ENCODE peak calls at places on chromosomes 6 and 20, in seven cellular contexts. One of them, this sample, is unnamed.

GRCh38 chr6:113464959-113465358 is 392.2 kb upstream of the MARCKS start:
- DNase-seq in body of pancreas: no peak
- DNase-seq in right lobe of liver: no peak
- DNase-seq in A549: peak
- DNase-seq in left lung: no peak
- DNase-seq in fibroblast of lung: peak
- DNase-seq in dorsolateral prefrontal cortex: no peak
- DNase-seq in this sample: no peak

GRCh38 chr20:17626217-17627007 is 55.6 kb downstream of the RRBP1 start:
- DNase-seq in body of pancreas: peak
- DNase-seq in right lobe of liver: peak
- DNase-seq in A549: no peak
- DNase-seq in left lung: peak
- DNase-seq in fibroblast of lung: no peak
- DNase-seq in dorsolateral prefrontal cortex: no peak
- DNase-seq in this sample: no peak

GRCh38 chr6:169997187-169997929 is 245.9 kb downstream of the ERMARD start:
- DNase-seq in body of pancreas: no peak
- DNase-seq in right lobe of liver: no peak
- DNase-seq in A549: no peak
- DNase-seq in left lung: no peak
- DNase-seq in fibroblast of lung: no peak
- DNase-seq in dorsolateral prefrontal cortex: no peak
- DNase-seq in this sample: no peak

GRCh38 chr6:3884007-3884745 is 35.0 kb downstream of the FAM50B start:
- DNase-seq in body of pancreas: peak
- DNase-seq in right lobe of liver: no peak
- DNase-seq in A549: peak
- DNase-seq in left lung: no peak
- DNase-seq in fibroblast of lung: peak
- DNase-seq in dorsolateral prefrontal cortex: no peak
- DNase-seq in this sample: no peak

GRCh38 chr6:28969129-28969528 is 36.0 kb downstream of the ZNF311 start:
- DNase-seq in body of pancreas: no peak
- DNase-seq in right lobe of liver: no peak
- DNase-seq in A549: no peak
- DNase-seq in left lung: no peak
- DNase-seq in fibroblast of lung: no peak
- DNase-seq in dorsolateral prefrontal cortex: no peak
- DNase-seq in this sample: no peak

GRCh38 chr6:163306000-163306399 is 108.5 kb upstream of the QKI start:
- DNase-seq in body of pancreas: no peak
- DNase-seq in right lobe of liver: no peak
- DNase-seq in A549: no peak
- DNase-seq in left lung: no peak
- DNase-seq in fibroblast of lung: no peak
- DNase-seq in dorsolateral prefrontal cortex: no peak
- DNase-seq in this sample: no peak

GRCh38 chr6:339480-339879 is 47.2 kb downstream of the DUSP22 start:
- DNase-seq in body of pancreas: no peak
- DNase-seq in right lobe of liver: no peak
- DNase-seq in A549: no peak
- DNase-seq in left lung: no peak
- DNase-seq in fibroblast of lung: no peak
- DNase-seq in dorsolateral prefrontal cortex: no peak
- DNase-seq in this sample: no peak

GRCh38 chr6:112433457-112433856 is 86.3 kb downstream of the RFPL4B start:
- DNase-seq in body of pancreas: no peak
- DNase-seq in right lobe of liver: no peak
- DNase-seq in A549: no peak
- DNase-seq in left lung: no peak
- DNase-seq in fibroblast of lung: no peak
- DNase-seq in dorsolateral prefrontal cortex: no peak
- DNase-seq in this sample: no peak

GRCh38 chr6:137764464-137764863 is 102.6 kb upstream of the TNFAIP3 start:
- DNase-seq in body of pancreas: no peak
- DNase-seq in right lobe of liver: no peak
- DNase-seq in A549: no peak
- DNase-seq in left lung: no peak
- DNase-seq in fibroblast of lung: peak
- DNase-seq in dorsolateral prefrontal cortex: no peak
- DNase-seq in this sample: no peak

GRCh38 chr6:94323853-94324252 is 904.5 kb upstream of the EPHA7 start:
- DNase-seq in body of pancreas: no peak
- DNase-seq in right lobe of liver: no peak
- DNase-seq in A549: no peak
- DNase-seq in left lung: no peak
- DNase-seq in fibroblast of lung: no peak
- DNase-seq in dorsolateral prefrontal cortex: no peak
- DNase-seq in this sample: no peak

GRCh38 chr6:127937102-127937501 is 36.2 kb upstream of the THEMIS start:
- DNase-seq in body of pancreas: no peak
- DNase-seq in right lobe of liver: no peak
- DNase-seq in A549: no peak
- DNase-seq in left lung: no peak
- DNase-seq in fibroblast of lung: no peak
- DNase-seq in dorsolateral prefrontal cortex: no peak
- DNase-seq in this sample: no peak

GRCh38 chr6:167108278-167108677 is 14.6 kb upstream of the CCR6 start:
- DNase-seq in body of pancreas: no peak
- DNase-seq in right lobe of liver: no peak
- DNase-seq in A549: no peak
- DNase-seq in left lung: no peak
- DNase-seq in fibroblast of lung: no peak
- DNase-seq in dorsolateral prefrontal cortex: no peak
- DNase-seq in this sample: no peak

GRCh38 chr20:47319517-47320252 is 36.8 kb downstream of the ZMYND8 start:
- DNase-seq in body of pancreas: peak
- DNase-seq in right lobe of liver: no peak
- DNase-seq in A549: no peak
- DNase-seq in left lung: peak
- DNase-seq in fibroblast of lung: peak
- DNase-seq in dorsolateral prefrontal cortex: peak
- DNase-seq in this sample: no peak

GRCh38 chr6:130262008-130262407 is 39.3 kb upstream of the SAMD3 start:
- DNase-seq in body of pancreas: no peak
- DNase-seq in right lobe of liver: no peak
- DNase-seq in A549: no peak
- DNase-seq in left lung: no peak
- DNase-seq in fibroblast of lung: no peak
- DNase-seq in dorsolateral prefrontal cortex: no peak
- DNase-seq in this sample: no peak

DNA sequence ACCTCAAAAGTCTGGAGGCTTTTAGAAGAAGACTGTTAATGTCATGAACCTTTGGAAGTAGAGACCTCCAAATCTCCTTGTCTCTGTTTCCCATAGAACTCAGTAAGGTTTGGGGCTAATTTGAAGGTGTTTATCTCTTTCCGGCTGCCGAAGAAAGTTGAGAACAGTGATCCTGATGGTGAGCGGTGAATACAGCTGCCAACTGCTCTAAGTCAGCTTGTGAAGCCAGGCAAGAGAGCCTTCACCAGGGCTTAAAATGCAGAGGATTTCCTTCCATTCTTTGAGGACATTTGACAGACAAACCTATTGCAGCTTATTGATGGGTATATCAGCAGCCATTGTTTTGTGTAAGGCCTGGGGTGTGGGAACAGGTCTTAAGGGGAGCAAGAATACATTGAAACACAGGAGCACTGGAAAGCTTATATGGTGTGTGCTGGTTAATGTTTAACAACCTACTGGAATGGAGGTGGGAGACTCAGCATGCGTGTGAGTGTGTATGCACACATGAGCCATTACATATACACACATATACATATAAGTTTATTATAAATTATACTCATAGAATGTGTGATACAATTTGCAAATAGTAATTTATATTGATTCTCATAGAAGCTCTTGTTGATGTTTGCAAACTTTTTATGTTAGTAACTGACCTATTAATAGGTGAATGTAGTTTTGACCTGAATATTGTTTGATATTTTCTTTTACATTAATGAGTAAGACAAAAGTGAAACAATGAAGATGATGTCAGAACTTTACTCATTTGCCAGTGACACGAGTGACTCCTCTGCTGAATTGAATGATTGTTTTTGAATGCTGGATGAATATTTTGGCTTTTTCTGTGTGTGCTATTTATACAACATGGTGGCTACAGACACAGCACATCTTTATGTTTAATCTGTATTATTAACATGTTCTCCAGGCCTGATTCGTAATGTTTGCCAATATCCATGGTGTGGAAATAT is 18.1 kb downstream of the PLEKHG1 start:
- DNase-seq in body of pancreas: no peak
- DNase-seq in right lobe of liver: no peak
- DNase-seq in A549: no peak
- DNase-seq in left lung: no peak
- DNase-seq in fibroblast of lung: no peak
- DNase-seq in dorsolateral prefrontal cortex: no peak
- DNase-seq in this sample: no peak
- TF ChIP-seq CTCF in body of pancreas: no peak
- TF ChIP-seq CTCF in right lobe of liver: no peak
- TF ChIP-seq CTCF in A549: no peak
- TF ChIP-seq CTCF in left lung: no peak
- TF ChIP-seq CTCF in fibroblast of lung: no peak
- TF ChIP-seq CTCF in dorsolateral prefrontal cortex: no peak
- TF ChIP-seq CTCF in this sample: no peak

DNA sequence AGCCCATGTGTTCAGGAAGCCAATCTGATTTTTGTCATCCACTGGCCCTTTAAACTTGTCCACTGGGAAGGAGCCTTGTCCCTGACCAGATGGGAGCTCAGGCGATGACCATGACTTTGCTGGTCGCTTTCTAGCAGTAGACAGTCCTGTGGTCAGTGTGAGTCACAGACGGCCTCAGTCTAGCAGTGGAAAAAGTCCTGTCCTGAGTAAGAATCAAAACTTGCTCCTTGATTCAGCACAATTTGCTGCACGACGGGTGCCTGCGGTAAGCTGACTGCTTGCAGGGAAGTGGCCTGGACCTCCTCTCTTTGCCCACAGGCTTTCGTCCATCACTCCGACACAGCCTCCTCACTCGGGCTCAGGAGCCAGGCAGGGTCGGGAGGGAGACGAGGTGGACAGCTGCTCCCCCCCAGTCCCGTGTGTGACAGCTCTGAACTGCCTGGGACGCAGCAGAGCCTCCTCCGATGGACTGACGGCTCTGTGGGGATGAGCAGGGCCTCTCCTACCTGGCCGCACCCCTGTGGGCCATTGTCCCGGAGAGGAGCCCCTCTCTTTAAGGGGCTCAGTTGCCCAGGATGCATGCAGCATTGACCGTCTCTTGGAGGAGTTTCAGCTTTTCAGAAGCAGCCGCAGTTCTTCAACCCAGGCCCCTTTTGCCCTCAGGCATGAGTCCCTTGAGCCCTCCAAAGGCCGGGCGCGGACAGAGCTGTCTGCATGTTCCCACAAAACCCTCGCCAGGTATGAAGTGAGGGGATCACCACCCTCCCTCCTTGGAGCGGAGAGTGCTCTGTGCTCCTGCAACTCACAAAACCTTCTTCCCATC is 209.2 kb downstream of the ANKRD60 start:
- DNase-seq in body of pancreas: no peak
- DNase-seq in right lobe of liver: no peak
- DNase-seq in A549: no peak
- DNase-seq in left lung: no peak
- DNase-seq in fibroblast of lung: peak
- DNase-seq in dorsolateral prefrontal cortex: no peak
- DNase-seq in this sample: peak
- H3K27ac ChIP-seq in body of pancreas: peak
- H3K27ac ChIP-seq in right lobe of liver: no peak
- H3K27ac ChIP-seq in A549: peak
- H3K27ac ChIP-seq in left lung: no peak
- H3K27ac ChIP-seq in fibroblast of lung: no peak
- H3K27ac ChIP-seq in dorsolateral prefrontal cortex: no peak
- H3K27ac ChIP-seq in this sample: no peak

GRCh38 chr20:20803011-20803410 is 90.6 kb upstream of the RALGAPA2 start:
- DNase-seq in body of pancreas: no peak
- DNase-seq in right lobe of liver: no peak
- DNase-seq in A549: no peak
- DNase-seq in left lung: no peak
- DNase-seq in fibroblast of lung: no peak
- DNase-seq in dorsolateral prefrontal cortex: no peak
- DNase-seq in this sample: no peak

GRCh38 chr20:20796766-20797415 is 84.4 kb upstream of the RALGAPA2 start:
- DNase-seq in body of pancreas: no peak
- DNase-seq in right lobe of liver: no peak
- DNase-seq in A549: no peak
- DNase-seq in left lung: no peak
- DNase-seq in fibroblast of lung: no peak
- DNase-seq in dorsolateral prefrontal cortex: no peak
- DNase-seq in this sample: no peak

GRCh38 chr20:20797521-20798310 is 85.3 kb upstream of the RALGAPA2 start:
- DNase-seq in body of pancreas: no peak
- DNase-seq in right lobe of liver: no peak
- DNase-seq in A549: no peak
- DNase-seq in left lung: no peak
- DNase-seq in fibroblast of lung: no peak
- DNase-seq in dorsolateral prefrontal cortex: no peak
- DNase-seq in this sample: no peak

GRCh38 chr20:20802328-20802727 is 89.9 kb upstream of the RALGAPA2 start:
- DNase-seq in body of pancreas: no peak
- DNase-seq in right lobe of liver: no peak
- DNase-seq in A549: no peak
- DNase-seq in left lung: no peak
- DNase-seq in fibroblast of lung: no peak
- DNase-seq in dorsolateral prefrontal cortex: no peak
- DNase-seq in this sample: no peak

GRCh38 chr20:20799913-20800312 is 87.5 kb upstream of the RALGAPA2 start:
- DNase-seq in body of pancreas: no peak
- DNase-seq in right lobe of liver: no peak
- DNase-seq in A549: no peak
- DNase-seq in left lung: no peak
- DNase-seq in fibroblast of lung: no peak
- DNase-seq in dorsolateral prefrontal cortex: no peak
- DNase-seq in this sample: no peak
- TF ChIP-seq CTCF in body of pancreas: no peak
- TF ChIP-seq CTCF in right lobe of liver: no peak
- TF ChIP-seq CTCF in A549: no peak
- TF ChIP-seq CTCF in left lung: no peak
- TF ChIP-seq CTCF in fibroblast of lung: no peak
- TF ChIP-seq CTCF in dorsolateral prefrontal cortex: no peak
- TF ChIP-seq CTCF in this sample: no peak

DNA sequence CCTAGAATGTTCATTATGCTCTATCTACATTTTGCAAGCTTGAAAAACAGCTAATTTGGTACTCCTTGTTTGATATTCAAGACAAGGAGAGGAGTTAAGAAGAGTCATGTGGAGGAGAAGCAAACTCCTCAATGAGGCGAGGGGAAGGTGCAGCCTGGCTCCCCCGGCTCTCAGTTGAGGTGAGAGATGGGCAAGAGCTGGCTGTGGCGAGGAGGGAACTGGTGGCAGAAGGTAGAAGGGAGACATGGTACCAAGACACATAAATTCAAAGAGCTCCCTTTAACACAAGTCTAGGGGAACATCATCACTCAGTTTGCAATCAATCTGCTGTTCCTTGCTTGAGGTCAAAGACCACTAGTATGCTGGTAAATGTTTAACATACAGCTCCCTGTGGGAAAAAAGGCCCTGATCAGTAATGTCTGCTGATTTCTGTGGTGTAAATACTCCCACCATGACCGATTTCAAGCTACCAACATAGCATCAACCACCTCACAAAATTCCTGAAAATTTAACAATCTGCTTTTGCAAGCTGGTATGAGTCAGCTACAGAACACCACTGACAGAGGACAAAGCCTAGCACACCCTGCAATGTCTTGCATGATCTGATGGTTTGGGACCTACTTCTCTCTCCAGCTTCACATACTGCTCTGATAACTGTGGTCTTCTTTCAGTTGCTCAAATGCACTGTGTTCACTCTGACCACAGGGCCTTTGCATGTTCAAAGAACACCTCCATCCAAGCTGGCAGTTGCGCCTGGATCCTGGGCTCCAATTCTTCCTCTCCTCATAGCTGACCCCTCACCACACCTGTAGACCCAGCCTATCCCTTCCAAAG is 516.3 kb upstream of the CHD6 start:
- DNase-seq in body of pancreas: no peak
- DNase-seq in right lobe of liver: no peak
- DNase-seq in A549: no peak
- DNase-seq in left lung: no peak
- DNase-seq in fibroblast of lung: no peak
- DNase-seq in dorsolateral prefrontal cortex: no peak
- DNase-seq in this sample: no peak
- H3K27ac ChIP-seq in body of pancreas: no peak
- H3K27ac ChIP-seq in right lobe of liver: no peak
- H3K27ac ChIP-seq in A549: no peak
- H3K27ac ChIP-seq in left lung: no peak
- H3K27ac ChIP-seq in fibroblast of lung: no peak
- H3K27ac ChIP-seq in dorsolateral prefrontal cortex: no peak
- H3K27ac ChIP-seq in this sample: no peak